ENCODE peak calls at places on chromosomes 1 and 21, in seven cellular contexts. One of them, this sample, is unnamed.
A peak's percentile ranks its signal among the peaks of the same experiment; 100 is the strongest.

GRCh38 chr1:81412954-81413353 is 387.8 kb upstream of the ADGRL2 start:
- DNase-seq in mammary epithelial cell: no peak
- DNase-seq in hepatocyte: no peak
- DNase-seq in fibroblast of lung: no peak
- DNase-seq in astrocyte: no peak
- DNase-seq in HepG2: no peak
- DNase-seq in HCT116: no peak
- DNase-seq in this sample: no peak

GRCh38 chr1:218971166-218971565 is 202.5 kb upstream of the LYPLAL1 start:
- DNase-seq in mammary epithelial cell: no peak
- DNase-seq in hepatocyte: peak; percentile 33
- DNase-seq in fibroblast of lung: no peak
- DNase-seq in astrocyte: no peak
- DNase-seq in HepG2: no peak
- DNase-seq in HCT116: no peak
- DNase-seq in this sample: no peak

GRCh38 chr1:161747789-161748188 is 1.8 kb upstream of the DUSP12 start:
- DNase-seq in mammary epithelial cell: no peak
- DNase-seq in hepatocyte: no peak
- DNase-seq in fibroblast of lung: no peak
- DNase-seq in astrocyte: no peak
- DNase-seq in HepG2: no peak
- DNase-seq in HCT116: no peak
- DNase-seq in this sample: no peak

GRCh38 chr1:84073266-84073665 is 70.8 kb upstream of the PRKACB start:
- DNase-seq in mammary epithelial cell: no peak
- DNase-seq in hepatocyte: no peak
- DNase-seq in fibroblast of lung: peak; percentile 47
- DNase-seq in astrocyte: peak; percentile 33
- DNase-seq in HepG2: no peak
- DNase-seq in HCT116: no peak
- DNase-seq in this sample: no peak

GRCh38 chr1:241532173-241532553 is at the start of gene KMO:
- DNase-seq in mammary epithelial cell: peak; percentile 56
- DNase-seq in hepatocyte: peak; percentile 23
- DNase-seq in fibroblast of lung: peak; percentile 11
- DNase-seq in astrocyte: peak; percentile 2
- DNase-seq in HepG2: no peak
- DNase-seq in HCT116: no peak
- DNase-seq in this sample: no peak

GRCh38 chr21:19603011-19603593 is 1199.5 kb upstream of the TMPRSS15 start:
- DNase-seq in mammary epithelial cell: no peak
- DNase-seq in hepatocyte: no peak
- DNase-seq in fibroblast of lung: no peak
- DNase-seq in astrocyte: no peak
- DNase-seq in HepG2: no peak
- DNase-seq in HCT116: no peak
- DNase-seq in this sample: no peak

GRCh38 chr1:108962681-108963051 is 618 bp downstream of the CLCC1 start:
- DNase-seq in mammary epithelial cell: peak; percentile 37
- DNase-seq in hepatocyte: peak; percentile 33
- DNase-seq in fibroblast of lung: peak; percentile 8
- DNase-seq in astrocyte: no peak
- DNase-seq in HepG2: peak; percentile 12
- DNase-seq in HCT116: no peak
- DNase-seq in this sample: no peak

GRCh38 chr1:155241069-155241679 is 14.1 kb downstream of the ENTREP3 start:
- DNase-seq in mammary epithelial cell: peak; percentile 72
- DNase-seq in hepatocyte: peak; percentile 87
- DNase-seq in fibroblast of lung: peak; percentile 74
- DNase-seq in astrocyte: peak; percentile 55
- DNase-seq in HepG2: peak; percentile 80
- DNase-seq in HCT116: peak; percentile 67
- DNase-seq in this sample: no peak

GRCh38 chr1:206672844-206673758 is 11.6 kb upstream of the MAPKAPK2 start:
- DNase-seq in mammary epithelial cell: no peak
- DNase-seq in hepatocyte: no peak
- DNase-seq in fibroblast of lung: peak; percentile 42
- DNase-seq in astrocyte: peak; percentile 26
- DNase-seq in HepG2: no peak
- DNase-seq in HCT116: no peak
- DNase-seq in this sample: no peak

GRCh38 chr1:54439550-54440223 is 33.5 kb upstream of the SSBP3 start:
- DNase-seq in mammary epithelial cell: no peak
- DNase-seq in hepatocyte: no peak
- DNase-seq in fibroblast of lung: no peak
- DNase-seq in astrocyte: no peak
- DNase-seq in HepG2: no peak
- DNase-seq in HCT116: no peak
- DNase-seq in this sample: no peak

GRCh38 chr1:67342002-67342890 is 34.6 kb downstream of the IL12RB2 start:
- DNase-seq in mammary epithelial cell: no peak
- DNase-seq in hepatocyte: no peak
- DNase-seq in fibroblast of lung: no peak
- DNase-seq in astrocyte: no peak
- DNase-seq in HepG2: no peak
- DNase-seq in HCT116: no peak
- DNase-seq in this sample: no peak

GRCh38 chr1:31848381-31848897 is 32.6 kb upstream of the SPOCD1 start:
- DNase-seq in mammary epithelial cell: no peak
- DNase-seq in hepatocyte: no peak
- DNase-seq in fibroblast of lung: no peak
- DNase-seq in astrocyte: no peak
- DNase-seq in HepG2: no peak
- DNase-seq in HCT116: no peak
- DNase-seq in this sample: no peak

GRCh38 chr1:25993197-25993951 is 4.5 kb downstream of the PAFAH2 start:
- DNase-seq in mammary epithelial cell: no peak
- DNase-seq in hepatocyte: no peak
- DNase-seq in fibroblast of lung: no peak
- DNase-seq in astrocyte: no peak
- DNase-seq in HepG2: no peak
- DNase-seq in HCT116: no peak
- DNase-seq in this sample: no peak

GRCh38 chr1:204014336-204014735 is 58.6 kb upstream of the SOX13 start:
- DNase-seq in mammary epithelial cell: no peak
- DNase-seq in hepatocyte: no peak
- DNase-seq in fibroblast of lung: no peak
- DNase-seq in astrocyte: no peak
- DNase-seq in HepG2: no peak
- DNase-seq in HCT116: no peak
- DNase-seq in this sample: no peak

GRCh38 chr1:208714356-208714755 is 470.2 kb upstream of the PLXNA2 start:
- DNase-seq in mammary epithelial cell: no peak
- DNase-seq in hepatocyte: peak; percentile 9
- DNase-seq in fibroblast of lung: no peak
- DNase-seq in astrocyte: no peak
- DNase-seq in HepG2: no peak
- DNase-seq in HCT116: no peak
- DNase-seq in this sample: no peak

GRCh38 chr1:24386241-24386640 is 27.3 kb downstream of the STPG1 start:
- DNase-seq in mammary epithelial cell: no peak
- DNase-seq in hepatocyte: no peak
- DNase-seq in fibroblast of lung: no peak
- DNase-seq in astrocyte: no peak
- DNase-seq in HepG2: no peak
- DNase-seq in HCT116: no peak
- DNase-seq in this sample: no peak

GRCh38 chr1:116772648-116773045 is 18.4 kb downstream of the CD2 start:
- DNase-seq in mammary epithelial cell: peak; percentile 48
- DNase-seq in hepatocyte: no peak
- DNase-seq in fibroblast of lung: peak; percentile 55
- DNase-seq in astrocyte: peak; percentile 49
- DNase-seq in HepG2: no peak
- DNase-seq in HCT116: no peak
- DNase-seq in this sample: no peak

GRCh38 chr1:66476774-66477173 is 57.2 kb upstream of the SGIP1 start:
- DNase-seq in mammary epithelial cell: no peak
- DNase-seq in hepatocyte: no peak
- DNase-seq in fibroblast of lung: peak; percentile 83
- DNase-seq in astrocyte: peak; percentile 80
- DNase-seq in HepG2: no peak
- DNase-seq in HCT116: no peak
- DNase-seq in this sample: no peak

GRCh38 chr1:232578681-232579195 is 51.2 kb downstream of the SIPA1L2 start:
- DNase-seq in mammary epithelial cell: no peak
- DNase-seq in hepatocyte: no peak
- DNase-seq in fibroblast of lung: no peak
- DNase-seq in astrocyte: no peak
- DNase-seq in HepG2: no peak
- DNase-seq in HCT116: no peak
- DNase-seq in this sample: no peak

GRCh38 chr1:167927075-167927754 is 9.3 kb upstream of the DCAF6 start:
- DNase-seq in mammary epithelial cell: no peak
- DNase-seq in hepatocyte: no peak
- DNase-seq in fibroblast of lung: no peak
- DNase-seq in astrocyte: no peak
- DNase-seq in HepG2: no peak
- DNase-seq in HCT116: no peak
- DNase-seq in this sample: no peak

GRCh38 chr1:16019580-16020277 is 1.9 kb upstream of the HSPB7 start:
- DNase-seq in mammary epithelial cell: no peak
- DNase-seq in hepatocyte: peak; percentile 44
- DNase-seq in fibroblast of lung: peak; percentile 59
- DNase-seq in astrocyte: peak; percentile 41
- DNase-seq in HepG2: no peak
- DNase-seq in HCT116: no peak
- DNase-seq in this sample: no peak

GRCh38 chr1:150567341-150567716 is 12.1 kb downstream of the MCL1 start:
- DNase-seq in mammary epithelial cell: no peak
- DNase-seq in hepatocyte: peak; percentile 15
- DNase-seq in fibroblast of lung: no peak
- DNase-seq in astrocyte: no peak
- DNase-seq in HepG2: no peak
- DNase-seq in HCT116: no peak
- DNase-seq in this sample: no peak

DNA sequence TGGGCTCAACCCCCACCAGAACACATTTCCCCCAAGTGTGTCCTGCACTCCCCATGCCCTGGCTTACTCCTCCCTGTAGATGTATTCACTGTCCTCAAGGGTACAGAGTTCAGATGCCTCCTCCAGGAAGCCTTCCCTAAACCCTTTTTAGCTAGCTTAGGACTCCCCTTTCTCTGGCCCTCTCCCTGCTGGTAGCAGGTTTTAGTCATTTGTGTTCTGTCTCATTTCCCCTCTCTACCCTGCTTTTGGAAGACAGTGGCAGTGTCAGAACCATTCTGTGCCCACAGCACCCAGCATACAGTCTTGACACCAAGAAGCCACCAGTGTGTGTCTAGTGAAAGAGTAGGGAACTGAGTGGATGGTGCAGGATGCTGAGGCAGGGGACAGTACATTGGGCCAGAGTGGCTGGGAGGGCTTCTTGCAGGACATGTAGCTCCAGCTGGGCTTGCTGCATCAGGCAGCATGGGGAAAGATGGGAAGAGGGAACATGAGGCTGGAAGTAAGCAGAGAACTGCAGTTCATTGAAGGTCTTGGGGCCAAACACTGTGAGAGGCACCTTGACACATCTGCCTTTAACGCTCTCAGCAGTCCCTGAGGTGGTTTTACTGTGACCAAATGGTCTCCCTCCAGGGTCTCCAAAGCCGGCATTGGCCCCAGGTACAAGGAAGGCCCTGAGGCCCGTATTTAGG is 2.5 kb downstream of the FOXO6 start:
- DNase-seq in mammary epithelial cell: no peak
- DNase-seq in hepatocyte: no peak
- DNase-seq in fibroblast of lung: no peak
- DNase-seq in astrocyte: no peak
- DNase-seq in HepG2: no peak
- DNase-seq in HCT116: no peak
- DNase-seq in this sample: no peak
- TF ChIP-seq EZH2 in mammary epithelial cell: no peak
- TF ChIP-seq EZH2 in hepatocyte: no peak
- TF ChIP-seq EZH2 in fibroblast of lung: peak; percentile 47
- TF ChIP-seq EZH2 in astrocyte: no peak
- TF ChIP-seq EZH2 in HepG2: no peak
- TF ChIP-seq EZH2 in HCT116: no peak
- TF ChIP-seq EZH2 in this sample: no peak

DNA sequence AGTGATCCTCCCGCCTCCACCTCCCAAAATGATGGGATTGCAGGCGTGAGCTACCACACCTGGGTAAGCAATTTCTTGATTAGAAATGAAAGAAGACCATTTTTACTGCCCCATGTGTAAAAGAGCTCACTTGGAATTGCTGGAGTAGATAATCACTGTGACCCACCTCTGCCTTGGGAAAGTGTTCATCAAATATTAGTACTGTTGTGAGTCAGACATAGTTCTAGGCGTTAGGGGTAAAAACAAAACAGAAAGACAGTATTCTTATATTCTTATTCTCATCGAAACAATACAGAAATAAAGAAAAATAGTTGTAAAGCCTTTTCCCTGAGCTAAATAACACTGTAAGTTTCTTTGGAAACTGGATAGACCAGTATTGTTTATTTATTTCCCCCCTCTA is 36.2 kb downstream of the CELF3 start:
- DNase-seq in mammary epithelial cell: peak; percentile 30
- DNase-seq in hepatocyte: no peak
- DNase-seq in fibroblast of lung: peak; percentile 59
- DNase-seq in astrocyte: peak; percentile 46
- DNase-seq in HepG2: no peak
- DNase-seq in HCT116: peak; percentile 8
- DNase-seq in this sample: no peak
- H3K4me3 ChIP-seq in mammary epithelial cell: no peak overlapping the region
- H3K4me3 ChIP-seq in hepatocyte: no peak overlapping the region
- H3K4me3 ChIP-seq in fibroblast of lung: no peak overlapping the region
- H3K4me3 ChIP-seq in astrocyte: peak overlapping the region; percentile 22
- H3K4me3 ChIP-seq in HepG2: no peak overlapping the region
- H3K4me3 ChIP-seq in HCT116: peak overlapping the region; percentile 4
- H3K4me3 ChIP-seq in this sample: no peak overlapping the region

GRCh38 chr1:145826030-145826429 is 2.0 kb downstream of the POLR3C start:
- DNase-seq in mammary epithelial cell: no peak
- DNase-seq in hepatocyte: no peak
- DNase-seq in fibroblast of lung: no peak
- DNase-seq in astrocyte: no peak
- DNase-seq in HepG2: no peak
- DNase-seq in HCT116: no peak
- DNase-seq in this sample: no peak
- H3K79me2 ChIP-seq in mammary epithelial cell: peaks cover 37% of the 10 kb centered on the region
- H3K79me2 ChIP-seq in hepatocyte: peaks cover 32% of the 10 kb centered on the region
- H3K79me2 ChIP-seq in fibroblast of lung: peaks cover 30% of the 10 kb centered on the region
- H3K79me2 ChIP-seq in astrocyte: peaks cover 34% of the 10 kb centered on the region
- H3K79me2 ChIP-seq in HepG2: peaks cover 16% of the 10 kb centered on the region
- H3K79me2 ChIP-seq in HCT116: peaks cover 31% of the 10 kb centered on the region
- H3K79me2 ChIP-seq in this sample: peaks cover 23% of the 10 kb centered on the region

GRCh38 chr1:10862743-10863335 is 66.4 kb upstream of the CASZ1 start:
- DNase-seq in mammary epithelial cell: no peak
- DNase-seq in hepatocyte: no peak
- DNase-seq in fibroblast of lung: no peak
- DNase-seq in astrocyte: no peak
- DNase-seq in HepG2: no peak
- DNase-seq in HCT116: no peak
- DNase-seq in this sample: no peak
- TF ChIP-seq EZH2 in mammary epithelial cell: no peak
- TF ChIP-seq EZH2 in hepatocyte: no peak
- TF ChIP-seq EZH2 in fibroblast of lung: no peak
- TF ChIP-seq EZH2 in astrocyte: no peak
- TF ChIP-seq EZH2 in HepG2: no peak
- TF ChIP-seq EZH2 in HCT116: no peak
- TF ChIP-seq EZH2 in this sample: no peak

This sample was measured in keratinocyte.